ENCODE peak calls at places on chromosomes 11 and 22, in seven cellular contexts. X is AG09319; P is stromal cell of bone marrow; O is lower lobe of right lung; N is stimulated activated CD4-positive, alpha-beta T cell treated with anti-CD3 and anti-CD28 coated beads, Interleukin-1b, Interleukin-23, amount 100 ng/mL, for 1 hour; G is nucleus accumbens; B is transverse colon. Q is an unnamed sample.

GRCh38 chr11:88555829-88556202 is 218.3 kb upstream of the CTSC start:
- DNase-seq in B (no peak), N (no peak), P (peak; percentile 76), X (no peak), O (no peak), G (no peak), Q (no peak)

GRCh38 chr11:38160433-38160832 is 1562.4 kb upstream of the RAG2 start:
- DNase-seq in B (no peak), O (no peak), G (no peak), P (no peak), X (no peak), N (no peak), Q (no peak)

GRCh38 chr11:45301537-45302246 is 15.6 kb upstream of the SYT13 start:
- DNase-seq in X (no peak), P (no peak), G (no peak), N (no peak), O (no peak), B (no peak), Q (no peak)

GRCh38 chr11:104106136-104106754 is 57.7 kb downstream of the PDGFD start:
- DNase-seq in G (no peak), X (peak; percentile 69), P (no peak), N (no peak), B (no peak), O (no peak), Q (no peak)

GRCh38 chr22:19419464-19420178 is 11.9 kb downstream of the HIRA start:
- DNase-seq in O (no peak), G (no peak), P (no peak), N (no peak), X (no peak), B (peak; percentile 24), Q (no peak)

GRCh38 chr11:105092255-105093239 is 47.0 kb downstream of the CARD18 start:
- DNase-seq in O (no peak), P (peak; percentile 2), N (no peak), G (no peak), B (no peak), X (no peak), Q (no peak)

GRCh38 chr11:5204787-5205186 is 4.3 kb upstream of the OR51V1 start:
- DNase-seq in G (no peak), B (no peak), X (peak; percentile 49), P (peak; percentile 58), O (no peak), N (no peak), Q (peak; percentile 56)

GRCh38 chr11:116580828-116581227 is 192.0 kb downstream of the BUD13 start:
- DNase-seq in P (no peak), G (peak; percentile 23), N (no peak), B (no peak), O (no peak), X (no peak), Q (no peak)

GRCh38 chr11:118002541-118003019 is 16.4 kb downstream of the IL10RA start:
- DNase-seq in O (peak; percentile 49), G (no peak), B (peak; percentile 46), N (no peak), X (no peak), P (no peak), Q (no peak)

GRCh38 chr22:43723816-43724215 is 88.3 kb downstream of the EFCAB6 start:
- DNase-seq in B (no peak), N (no peak), P (no peak), G (no peak), O (no peak), X (no peak), Q (no peak)

GRCh38 chr11:2134022-2135010 is 4.9 kb downstream of the IGF2 start:
- DNase-seq in N (no peak), X (no peak), B (no peak), P (no peak), O (no peak), G (no peak), Q (no peak)

GRCh38 chr11:25928076-25928475 is 403.9 kb upstream of the ANO3 start:
- DNase-seq in P (no peak), B (no peak), N (no peak), O (no peak), X (no peak), G (no peak), Q (no peak)

GRCh38 chr11:11083441-11083840 is 225.6 kb upstream of the ZBED5 start:
- DNase-seq in P (no peak), N (no peak), G (no peak), O (no peak), B (no peak), X (no peak), Q (no peak)

GRCh38 chr22:48264586-48264985 is 1502.1 kb downstream of the TBC1D22A start:
- DNase-seq in P (no peak), G (no peak), O (no peak), N (no peak), B (no peak), X (no peak), Q (no peak)

GRCh38 chr11:34168642-34169051 is 63.2 kb downstream of the NAT10 start:
- DNase-seq in N (no peak), P (no peak), G (no peak), X (no peak), O (no peak), B (no peak), Q (no peak)

GRCh38 chr11:44004452-44004833 is 43.3 kb upstream of the ACCSL start:
- DNase-seq in B (no peak), O (no peak), X (no peak), N (no peak), G (no peak), P (no peak), Q (no peak)

GRCh38 chr11:13126430-13126829 is 117.3 kb downstream of the RASSF10 start:
- DNase-seq in P (peak; percentile 98), N (no peak), G (no peak), B (no peak), X (peak; percentile 52), O (no peak), Q (no peak)

GRCh38 chr11:86873573-86874083 is 73.3 kb downstream of the PRSS23 start:
- DNase-seq in G (no peak), O (no peak), P (no peak), N (no peak), X (no peak), B (no peak), Q (no peak)

GRCh38 chr22:21904250-21904789 is 36.9 kb upstream of the MAPK1 start:
- DNase-seq in X (no peak), N (no peak), P (no peak), B (no peak), G (no peak), O (peak; percentile 21), Q (no peak)

GRCh38 chr11:25357133-25357532 is 860.3 kb downstream of the LUZP2 start:
- DNase-seq in G (no peak), N (no peak), X (no peak), B (no peak), P (no peak), O (no peak), Q (no peak)

GRCh38 chr11:83583953-83584352 is 297.8 kb upstream of the CCDC90B start:
- DNase-seq in B (no peak), N (no peak), P (peak; percentile 67), X (no peak), O (no peak), G (no peak), Q (peak; percentile 3)

GRCh38 chr11:46450846-46451470 is 59.4 kb upstream of the CHRM4 start:
- DNase-seq in P (peak; percentile 20), O (no peak), G (no peak), X (no peak), N (no peak), B (no peak), Q (no peak)

GRCh38 chr11:10310301-10310841 is 5.5 kb downstream of the ADM start:
- DNase-seq in N (no peak), X (no peak), O (no peak), G (no peak), P (no peak), B (no peak), Q (no peak)

GRCh38 chr11:116536416-116536815 is 236.4 kb downstream of the BUD13 start:
- DNase-seq in G (no peak), N (no peak), P (no peak), B (no peak), O (no peak), X (no peak), Q (no peak)

GRCh38 chr11:73085189-73085875 is 56.8 kb downstream of the FCHSD2 start:
- DNase-seq in G (no peak), N (no peak), P (no peak), O (no peak), B (no peak), X (no peak), Q (no peak)

GRCh38 chr11:45089251-45089650 is 57.2 kb upstream of the PRDM11 start:
- DNase-seq in O (no peak), G (no peak), P (peak; percentile 98), N (no peak), X (peak; percentile 95), B (peak; percentile 59), Q (peak; percentile 26)

GRCh38 chr11:65498977-65499712 is at the start of gene MALAT1:
- DNase-seq in B (peak; percentile 96), X (peak; percentile 96), G (peak; percentile 82), P (peak; percentile 93), O (peak; percentile 94), N (peak; percentile 90), Q (peak; percentile 93)

GRCh38 chr11:43578346-43579170 is 102.0 kb upstream of the HSD17B12 start:
- DNase-seq in N (no peak), G (no peak), X (no peak), O (no peak), P (no peak), B (no peak), Q (peak; percentile 55)

GRCh38 chr11:126963603-126964353 is 36.8 kb downstream of the KIRREL3 start:
- DNase-seq in G (no peak), P (no peak), N (no peak), B (peak; percentile 17), X (no peak), O (no peak), Q (no peak)

GRCh38 chr22:44280665-44281188 is 32.0 kb downstream of the SHISAL1 start:
- DNase-seq in B (no peak), N (no peak), G (no peak), X (no peak), O (no peak), P (no peak), Q (no peak)